ENCODE peak calls at places on chromosome 5, in five cellular contexts. One of them, this sample, is unnamed.

GRCh38 chr5:93163010-93163663 is 417.9 kb downstream of the NR2F1-AS1 start:
- DNase-seq in tibial artery: no peak
- DNase-seq in body of pancreas: no peak
- DNase-seq in AG09309: peak
- DNase-seq in astrocyte: peak
- DNase-seq in this sample: no peak

GRCh38 chr5:65535529-65535987 is 27.4 kb downstream of the CENPK start:
- DNase-seq in tibial artery: no peak
- DNase-seq in body of pancreas: no peak
- DNase-seq in AG09309: no peak
- DNase-seq in astrocyte: peak
- DNase-seq in this sample: no peak

GRCh38 chr5:142012186-142012785 is 541 bp downstream of the GNPDA1 start:
- DNase-seq in tibial artery: peak
- DNase-seq in body of pancreas: peak
- DNase-seq in AG09309: no peak
- DNase-seq in astrocyte: no peak
- DNase-seq in this sample: no peak

GRCh38 chr5:134541736-134542376 is 16.4 kb downstream of the JADE2 start:
- DNase-seq in tibial artery: no peak
- DNase-seq in body of pancreas: peak
- DNase-seq in AG09309: no peak
- DNase-seq in astrocyte: no peak
- DNase-seq in this sample: no peak

GRCh38 chr5:172274951-172275753 is 8.4 kb downstream of the UBTD2 start:
- DNase-seq in tibial artery: no peak
- DNase-seq in body of pancreas: no peak
- DNase-seq in AG09309: no peak
- DNase-seq in astrocyte: peak
- DNase-seq in this sample: no peak

GRCh38 chr5:61719124-61719523 is 387.1 kb downstream of the ZSWIM6 start:
- DNase-seq in tibial artery: no peak
- DNase-seq in body of pancreas: no peak
- DNase-seq in AG09309: no peak
- DNase-seq in astrocyte: no peak
- DNase-seq in this sample: no peak

GRCh38 chr5:1246711-1247431 is 21.7 kb downstream of the SLC6A18 start:
- DNase-seq in tibial artery: no peak
- DNase-seq in body of pancreas: peak
- DNase-seq in AG09309: no peak
- DNase-seq in astrocyte: no peak
- DNase-seq in this sample: no peak

GRCh38 chr5:143134900-143135299 is 268.6 kb downstream of the NR3C1 start:
- DNase-seq in tibial artery: no peak
- DNase-seq in body of pancreas: no peak
- DNase-seq in AG09309: no peak
- DNase-seq in astrocyte: no peak
- DNase-seq in this sample: no peak

GRCh38 chr5:178677429-178677828 is 50.6 kb upstream of the CLK4 start:
- DNase-seq in tibial artery: no peak
- DNase-seq in body of pancreas: peak
- DNase-seq in AG09309: no peak
- DNase-seq in astrocyte: no peak
- DNase-seq in this sample: no peak

GRCh38 chr5:173494446-173494845 is 122.0 kb downstream of the BOD1 start:
- DNase-seq in tibial artery: no peak
- DNase-seq in body of pancreas: no peak
- DNase-seq in AG09309: no peak
- DNase-seq in astrocyte: no peak
- DNase-seq in this sample: no peak

GRCh38 chr5:150589791-150590601 is 50.5 kb upstream of the SYNPO start:
- DNase-seq in tibial artery: peak
- DNase-seq in body of pancreas: peak
- DNase-seq in AG09309: no peak
- DNase-seq in astrocyte: no peak
- DNase-seq in this sample: no peak

GRCh38 chr5:10507575-10508024 is 56.3 kb upstream of the ANKRD33B start:
- DNase-seq in tibial artery: no peak
- DNase-seq in body of pancreas: no peak
- DNase-seq in AG09309: no peak
- DNase-seq in astrocyte: peak
- DNase-seq in this sample: no peak

GRCh38 chr5:141521244-141521781 is 32.4 kb downstream of the PCDHGC5 start:
- DNase-seq in tibial artery: peak
- DNase-seq in body of pancreas: peak
- DNase-seq in AG09309: peak
- DNase-seq in astrocyte: peak
- DNase-seq in this sample: no peak

GRCh38 chr5:127256886-127257597 is 33.6 kb upstream of the MEGF10 start:
- DNase-seq in tibial artery: no peak
- DNase-seq in body of pancreas: no peak
- DNase-seq in AG09309: no peak
- DNase-seq in astrocyte: no peak
- DNase-seq in this sample: no peak

GRCh38 chr5:128546658-128547281 is 8.7 kb upstream of the FBN2 start:
- DNase-seq in tibial artery: no peak
- DNase-seq in body of pancreas: no peak
- DNase-seq in AG09309: no peak
- DNase-seq in astrocyte: no peak
- DNase-seq in this sample: no peak

DNA sequence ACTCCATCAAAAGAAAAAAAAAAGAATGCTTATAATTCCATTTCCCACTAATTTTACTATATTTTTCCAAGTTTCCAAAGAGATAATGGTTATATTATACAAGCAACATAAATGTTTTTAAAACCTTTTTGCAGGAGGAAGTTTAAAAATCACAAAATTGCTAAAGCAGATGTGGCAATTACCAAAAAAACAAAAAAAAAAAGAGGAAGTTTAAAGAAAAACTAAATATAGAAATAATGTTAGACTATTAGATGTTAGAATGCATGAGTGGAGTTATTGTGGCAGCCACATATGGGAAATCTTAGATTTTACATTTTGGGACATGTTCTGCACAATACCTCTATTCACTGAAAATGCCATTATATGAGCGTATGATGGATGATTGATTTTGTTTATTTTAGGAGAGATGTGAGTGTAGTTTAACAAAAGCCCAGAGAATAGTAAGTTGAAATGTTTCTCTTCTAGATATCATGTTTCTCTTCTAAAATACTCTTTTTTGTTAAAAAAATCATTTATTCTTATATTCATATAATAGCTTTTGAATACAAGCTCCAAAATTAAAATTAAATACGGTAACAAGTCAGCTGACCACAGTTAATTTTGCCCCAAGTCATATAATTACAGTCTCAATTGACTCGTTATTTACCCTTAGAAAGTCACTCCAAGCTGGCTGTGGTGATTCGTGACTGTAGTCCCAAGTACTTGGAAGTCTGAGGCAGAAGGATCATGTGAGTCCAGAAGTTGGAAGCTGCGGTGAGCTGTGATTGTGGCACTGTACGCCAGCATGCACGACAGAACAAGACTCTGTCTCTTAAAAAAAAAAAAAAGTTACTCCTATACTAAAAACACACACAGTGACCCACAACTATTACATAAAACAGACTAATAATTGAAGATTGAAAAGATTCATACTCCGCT is 31.3 kb upstream of the DTWD2 start:
- DNase-seq in tibial artery: no peak
- DNase-seq in body of pancreas: peak
- DNase-seq in AG09309: no peak
- DNase-seq in astrocyte: no peak
- DNase-seq in this sample: no peak
- H3K4me3 ChIP-seq in tibial artery: no peak
- H3K4me3 ChIP-seq in body of pancreas: no peak
- H3K4me3 ChIP-seq in AG09309: no peak
- H3K4me3 ChIP-seq in astrocyte: no peak
- H3K4me3 ChIP-seq in this sample: no peak

GRCh38 chr5:180208435-180209081 is 453 bp downstream of the RASGEF1C start:
- DNase-seq in tibial artery: no peak
- DNase-seq in body of pancreas: no peak
- DNase-seq in AG09309: no peak
- DNase-seq in astrocyte: no peak
- DNase-seq in this sample: no peak
- H3K4me3 ChIP-seq in tibial artery: peak
- H3K4me3 ChIP-seq in body of pancreas: no peak
- H3K4me3 ChIP-seq in AG09309: peak
- H3K4me3 ChIP-seq in astrocyte: peak
- H3K4me3 ChIP-seq in this sample: no peak

GRCh38 chr5:122442938-122443337 is 130.9 kb downstream of the SNCAIP start:
- DNase-seq in tibial artery: no peak
- DNase-seq in body of pancreas: no peak
- DNase-seq in AG09309: no peak
- DNase-seq in astrocyte: no peak
- DNase-seq in this sample: no peak

GRCh38 chr5:122445070-122445469 is 133.0 kb downstream of the SNCAIP start:
- DNase-seq in tibial artery: no peak
- DNase-seq in body of pancreas: no peak
- DNase-seq in AG09309: no peak
- DNase-seq in astrocyte: no peak
- DNase-seq in this sample: no peak

GRCh38 chr5:122447072-122447471 is 135.0 kb downstream of the SNCAIP start:
- DNase-seq in tibial artery: no peak
- DNase-seq in body of pancreas: no peak
- DNase-seq in AG09309: no peak
- DNase-seq in astrocyte: no peak
- DNase-seq in this sample: no peak

GRCh38 chr5:122447941-122448340 is 135.9 kb downstream of the SNCAIP start:
- DNase-seq in tibial artery: no peak
- DNase-seq in body of pancreas: no peak
- DNase-seq in AG09309: no peak
- DNase-seq in astrocyte: no peak
- DNase-seq in this sample: no peak

DNA sequence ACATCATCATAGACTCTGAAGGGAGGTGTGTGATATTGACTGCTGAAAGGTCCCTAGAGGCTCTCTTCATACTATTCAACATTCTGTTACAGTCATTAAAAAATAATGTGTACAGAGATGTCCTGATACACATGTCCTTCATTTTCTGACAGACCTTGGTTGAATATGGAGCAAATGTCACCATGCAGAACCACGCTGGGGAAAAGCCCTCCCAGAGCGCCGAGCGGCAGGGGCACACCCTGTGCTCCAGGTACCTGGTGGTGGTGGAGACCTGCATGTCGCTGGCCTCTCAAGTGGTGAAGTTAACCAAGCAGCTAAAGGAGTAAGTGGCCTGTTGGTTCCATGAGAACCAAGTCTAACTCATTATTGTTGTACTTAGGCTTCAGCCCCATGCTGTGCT is 132.4 kb downstream of the SNCAIP start:
- DNase-seq in tibial artery: no peak
- DNase-seq in body of pancreas: no peak
- DNase-seq in AG09309: no peak
- DNase-seq in astrocyte: no peak
- DNase-seq in this sample: no peak
- H3K4me3 ChIP-seq in tibial artery: no peak
- H3K4me3 ChIP-seq in body of pancreas: no peak
- H3K4me3 ChIP-seq in AG09309: no peak
- H3K4me3 ChIP-seq in astrocyte: no peak
- H3K4me3 ChIP-seq in this sample: no peak

GRCh38 chr5:179822059-179822432 is 1.3 kb downstream of the SQSTM1 start:
- DNase-seq in tibial artery: no peak
- DNase-seq in body of pancreas: no peak
- DNase-seq in AG09309: no peak
- DNase-seq in astrocyte: no peak
- DNase-seq in this sample: no peak

GRCh38 chr5:179821298-179822058 is 773 bp downstream of the SQSTM1 start:
- DNase-seq in tibial artery: peak
- DNase-seq in body of pancreas: peak
- DNase-seq in AG09309: peak
- DNase-seq in astrocyte: peak
- DNase-seq in this sample: no peak

GRCh38 chr5:179820483-179821297 is at the start of gene SQSTM1:
- DNase-seq in tibial artery: peak
- DNase-seq in body of pancreas: peak
- DNase-seq in AG09309: no peak
- DNase-seq in astrocyte: peak
- DNase-seq in this sample: no peak

GRCh38 chr5:179823937-179824744 is 3.4 kb downstream of the SQSTM1 start:
- DNase-seq in tibial artery: no peak
- DNase-seq in body of pancreas: no peak
- DNase-seq in AG09309: no peak
- DNase-seq in astrocyte: no peak
- DNase-seq in this sample: no peak

GRCh38 chr5:179822444-179822990 is 1.8 kb downstream of the SQSTM1 start:
- DNase-seq in tibial artery: no peak
- DNase-seq in body of pancreas: no peak
- DNase-seq in AG09309: no peak
- DNase-seq in astrocyte: no peak
- DNase-seq in this sample: no peak
- H3K4me3 ChIP-seq in tibial artery: peak
- H3K4me3 ChIP-seq in body of pancreas: no peak
- H3K4me3 ChIP-seq in AG09309: peak
- H3K4me3 ChIP-seq in astrocyte: peak
- H3K4me3 ChIP-seq in this sample: peak

This sample was measured in SK-N-MC.